ENCODE peak calls at places on chromosomes 7 and 10, in six cellular contexts. One of them, this sample, is unnamed.

GRCh38 chr7:105745681-105746330 is 130.6 kb downstream of the ATXN7L1 start:
- DNase-seq in GM23248: no peak
- DNase-seq in psoas muscle: no peak
- DNase-seq in kidney: no peak
- DNase-seq in cardiac muscle cell: no peak
- DNase-seq in body of pancreas: no peak
- DNase-seq in this sample: no peak

GRCh38 chr7:54781356-54781912 is 22.4 kb upstream of the SEC61G start:
- DNase-seq in GM23248: no peak
- DNase-seq in psoas muscle: no peak
- DNase-seq in kidney: no peak
- DNase-seq in cardiac muscle cell: no peak
- DNase-seq in body of pancreas: no peak
- DNase-seq in this sample: no peak

GRCh38 chr7:76049295-76049694 is 1.4 kb downstream of the MDH2 start:
- DNase-seq in GM23248: no peak
- DNase-seq in psoas muscle: no peak
- DNase-seq in kidney: no peak
- DNase-seq in cardiac muscle cell: no peak
- DNase-seq in body of pancreas: no peak
- DNase-seq in this sample: peak

GRCh38 chr7:111168182-111168581 is 77.3 kb downstream of the LRRN3 start:
- DNase-seq in GM23248: peak
- DNase-seq in psoas muscle: no peak
- DNase-seq in kidney: no peak
- DNase-seq in cardiac muscle cell: peak
- DNase-seq in body of pancreas: no peak
- DNase-seq in this sample: peak

GRCh38 chr7:43768201-43768893 is 9.9 kb downstream of the BLVRA start:
- DNase-seq in GM23248: no peak
- DNase-seq in psoas muscle: no peak
- DNase-seq in kidney: no peak
- DNase-seq in cardiac muscle cell: no peak
- DNase-seq in body of pancreas: no peak
- DNase-seq in this sample: no peak

GRCh38 chr10:131198843-131199242 is 112.7 kb downstream of the TCERG1L start:
- DNase-seq in GM23248: no peak
- DNase-seq in psoas muscle: no peak
- DNase-seq in kidney: peak
- DNase-seq in cardiac muscle cell: no peak
- DNase-seq in body of pancreas: no peak
- DNase-seq in this sample: no peak

GRCh38 chr10:126191192-126191591 is 197.1 kb downstream of the ADAM12 start:
- DNase-seq in GM23248: peak
- DNase-seq in psoas muscle: no peak
- DNase-seq in kidney: no peak
- DNase-seq in cardiac muscle cell: no peak
- DNase-seq in body of pancreas: no peak
- DNase-seq in this sample: peak

GRCh38 chr7:135190703-135191102 is 20.2 kb upstream of the CYREN start:
- DNase-seq in GM23248: no peak
- DNase-seq in psoas muscle: no peak
- DNase-seq in kidney: no peak
- DNase-seq in cardiac muscle cell: no peak
- DNase-seq in body of pancreas: no peak
- DNase-seq in this sample: no peak

GRCh38 chr7:149625339-149625946 is 127.8 kb upstream of the ZNF746 start:
- DNase-seq in GM23248: peak
- DNase-seq in psoas muscle: peak
- DNase-seq in kidney: no peak
- DNase-seq in cardiac muscle cell: peak
- DNase-seq in body of pancreas: peak
- DNase-seq in this sample: peak

GRCh38 chr7:29377718-29378117 is 183.1 kb downstream of the CHN2 start:
- DNase-seq in GM23248: no peak
- DNase-seq in psoas muscle: no peak
- DNase-seq in kidney: no peak
- DNase-seq in cardiac muscle cell: no peak
- DNase-seq in body of pancreas: peak
- DNase-seq in this sample: no peak

GRCh38 chr7:158161194-158161593 is 426.4 kb downstream of the PTPRN2 start:
- DNase-seq in GM23248: no peak
- DNase-seq in psoas muscle: no peak
- DNase-seq in kidney: no peak
- DNase-seq in cardiac muscle cell: no peak
- DNase-seq in body of pancreas: no peak
- DNase-seq in this sample: no peak

GRCh38 chr7:50304158-50304910 is at the start of gene IKZF1:
- DNase-seq in GM23248: peak
- DNase-seq in psoas muscle: peak
- DNase-seq in kidney: peak
- DNase-seq in cardiac muscle cell: peak
- DNase-seq in body of pancreas: peak
- DNase-seq in this sample: no peak

GRCh38 chr10:52451817-52452216 is 137.7 kb downstream of the DKK1 start:
- DNase-seq in GM23248: peak
- DNase-seq in psoas muscle: no peak
- DNase-seq in kidney: no peak
- DNase-seq in cardiac muscle cell: peak
- DNase-seq in body of pancreas: no peak
- DNase-seq in this sample: no peak

GRCh38 chr7:70587739-70588138 is 544.2 kb upstream of the GALNT17 start:
- DNase-seq in GM23248: no peak
- DNase-seq in psoas muscle: no peak
- DNase-seq in kidney: no peak
- DNase-seq in cardiac muscle cell: no peak
- DNase-seq in body of pancreas: no peak
- DNase-seq in this sample: no peak

GRCh38 chr7:134669845-134670373 is 23.3 kb downstream of the BPGM start:
- DNase-seq in GM23248: peak
- DNase-seq in psoas muscle: peak
- DNase-seq in kidney: peak
- DNase-seq in cardiac muscle cell: peak
- DNase-seq in body of pancreas: peak
- DNase-seq in this sample: peak

GRCh38 chr10:132420469-132421376 is 23.7 kb downstream of the PWWP2B start:
- DNase-seq in GM23248: peak
- DNase-seq in psoas muscle: no peak
- DNase-seq in kidney: peak
- DNase-seq in cardiac muscle cell: no peak
- DNase-seq in body of pancreas: peak
- DNase-seq in this sample: no peak

GRCh38 chr7:45892407-45893035 is 4.2 kb downstream of the IGFBP1 start:
- DNase-seq in GM23248: no peak
- DNase-seq in psoas muscle: no peak
- DNase-seq in kidney: no peak
- DNase-seq in cardiac muscle cell: no peak
- DNase-seq in body of pancreas: no peak
- DNase-seq in this sample: no peak

GRCh38 chr10:35792301-35792700 is 150.2 kb upstream of the FZD8 start:
- DNase-seq in GM23248: no peak
- DNase-seq in psoas muscle: no peak
- DNase-seq in kidney: no peak
- DNase-seq in cardiac muscle cell: no peak
- DNase-seq in body of pancreas: no peak
- DNase-seq in this sample: peak

GRCh38 chr10:74056081-74056818 is 58.3 kb downstream of the VCL start:
- DNase-seq in GM23248: peak
- DNase-seq in psoas muscle: no peak
- DNase-seq in kidney: no peak
- DNase-seq in cardiac muscle cell: peak
- DNase-seq in body of pancreas: peak
- DNase-seq in this sample: no peak
- H3K4me3 ChIP-seq in GM23248: peak
- H3K4me3 ChIP-seq in psoas muscle: no peak
- H3K4me3 ChIP-seq in kidney: no peak
- H3K4me3 ChIP-seq in cardiac muscle cell: peak
- H3K4me3 ChIP-seq in body of pancreas: no peak
- H3K4me3 ChIP-seq in this sample: no peak

DNA sequence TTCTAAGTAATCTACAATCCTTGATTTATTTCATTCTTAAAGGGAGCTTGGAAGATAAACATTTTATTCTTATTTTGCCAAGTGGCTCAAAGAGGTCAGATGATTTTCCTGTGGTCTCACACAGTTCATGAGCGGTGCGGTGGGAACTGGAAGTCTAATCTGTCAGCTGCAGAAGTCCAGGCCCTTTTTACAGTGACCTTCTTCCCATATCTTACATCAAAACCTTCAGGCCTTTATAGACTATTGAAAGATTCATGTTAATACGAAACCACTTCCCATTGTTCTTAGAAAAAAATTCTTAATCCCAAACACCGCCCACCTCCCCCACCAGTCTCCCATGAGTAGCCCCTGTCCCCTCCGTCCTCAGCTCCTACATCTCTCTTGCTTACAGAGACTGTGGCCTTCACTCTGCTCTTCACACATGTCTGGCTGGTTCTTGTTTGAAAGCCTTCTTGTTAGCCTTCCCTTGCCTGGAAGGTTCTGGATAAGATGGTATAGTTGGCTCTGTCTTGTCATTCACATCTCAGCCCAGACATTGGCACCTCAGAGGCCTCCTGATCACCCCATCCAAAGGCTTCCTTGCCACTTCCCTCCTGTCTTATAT is 61.5 kb downstream of the ITGA8 start:
- DNase-seq in GM23248: no peak
- DNase-seq in psoas muscle: no peak
- DNase-seq in kidney: no peak
- DNase-seq in cardiac muscle cell: no peak
- DNase-seq in body of pancreas: no peak
- DNase-seq in this sample: no peak
- H3K27ac ChIP-seq in GM23248: no peak
- H3K27ac ChIP-seq in psoas muscle: no peak
- H3K27ac ChIP-seq in kidney: no peak
- H3K27ac ChIP-seq in cardiac muscle cell: no peak
- H3K27ac ChIP-seq in body of pancreas: no peak
- H3K27ac ChIP-seq in this sample: no peak

DNA sequence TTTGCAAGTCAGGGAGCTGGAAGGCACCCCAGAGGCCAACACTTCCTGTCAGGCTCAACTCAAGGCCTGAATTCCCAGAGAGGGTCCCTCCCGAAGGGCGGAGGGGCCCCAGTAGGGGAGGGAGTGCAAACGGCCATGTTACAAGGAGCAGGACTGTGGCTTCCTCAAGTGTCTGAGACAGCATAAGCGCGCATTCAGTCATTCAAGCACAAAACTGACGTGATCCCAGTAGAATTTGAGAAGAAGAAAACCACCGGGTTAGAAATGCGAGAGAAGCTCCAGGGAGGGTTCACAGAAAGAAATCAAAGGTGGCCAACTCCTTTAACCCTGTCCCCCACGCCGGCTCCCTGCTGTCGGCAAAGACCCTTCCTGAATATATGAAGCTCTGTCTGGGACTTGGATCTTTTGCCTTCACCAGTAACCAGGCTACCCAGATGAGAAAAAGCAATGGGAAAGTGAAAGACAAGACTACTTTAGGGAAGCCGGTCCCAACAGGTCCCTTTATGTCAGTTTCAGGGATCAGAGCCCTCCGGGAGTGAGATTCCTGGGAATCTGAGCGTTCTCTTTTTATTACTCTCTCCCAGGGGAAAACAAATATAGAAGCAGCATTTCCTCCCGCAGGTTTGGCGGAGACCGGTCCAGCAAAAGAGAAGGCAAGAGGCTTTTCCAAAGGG is 1.3 kb downstream of the AFAP1L2 start:
- DNase-seq in GM23248: no peak
- DNase-seq in psoas muscle: no peak
- DNase-seq in kidney: no peak
- DNase-seq in cardiac muscle cell: no peak
- DNase-seq in body of pancreas: no peak
- DNase-seq in this sample: no peak
- H3K4me3 ChIP-seq in GM23248: no peak
- H3K4me3 ChIP-seq in psoas muscle: peak
- H3K4me3 ChIP-seq in kidney: peak
- H3K4me3 ChIP-seq in cardiac muscle cell: peak
- H3K4me3 ChIP-seq in body of pancreas: peak
- H3K4me3 ChIP-seq in this sample: peak

GRCh38 chr7:38858281-38858884 is 50.6 kb downstream of the VPS41 start:
- DNase-seq in GM23248: peak
- DNase-seq in psoas muscle: no peak
- DNase-seq in kidney: no peak
- DNase-seq in cardiac muscle cell: peak
- DNase-seq in body of pancreas: no peak
- DNase-seq in this sample: no peak
- H3K27ac ChIP-seq in GM23248: peak
- H3K27ac ChIP-seq in psoas muscle: no peak
- H3K27ac ChIP-seq in kidney: no peak
- H3K27ac ChIP-seq in cardiac muscle cell: no peak
- H3K27ac ChIP-seq in body of pancreas: no peak
- H3K27ac ChIP-seq in this sample: no peak

DNA sequence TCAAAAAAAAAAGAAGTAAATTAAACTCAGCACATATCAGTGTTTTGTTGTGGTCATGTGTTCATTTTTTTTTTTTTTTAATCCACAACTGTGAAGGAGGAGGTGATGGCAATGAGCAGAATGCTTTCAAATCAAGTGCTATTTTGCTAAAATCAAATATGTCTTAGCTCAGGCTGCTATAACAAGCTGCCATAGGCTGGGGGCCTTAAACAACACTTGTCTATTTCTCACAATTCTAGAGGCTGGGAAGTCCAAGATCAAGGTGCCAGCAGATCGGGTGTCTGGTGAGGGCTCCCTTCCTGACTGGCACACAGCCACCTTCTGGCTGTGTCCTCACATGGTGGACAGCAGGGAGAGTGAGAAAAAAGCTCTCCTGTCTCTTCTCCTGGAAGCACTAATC is 203.9 kb downstream of the FAM107B start:
- DNase-seq in GM23248: no peak
- DNase-seq in psoas muscle: no peak
- DNase-seq in kidney: no peak
- DNase-seq in cardiac muscle cell: no peak
- DNase-seq in body of pancreas: no peak
- DNase-seq in this sample: no peak
- H3K4me3 ChIP-seq in GM23248: no peak
- H3K4me3 ChIP-seq in psoas muscle: no peak
- H3K4me3 ChIP-seq in kidney: no peak
- H3K4me3 ChIP-seq in cardiac muscle cell: no peak
- H3K4me3 ChIP-seq in body of pancreas: no peak
- H3K4me3 ChIP-seq in this sample: no peak

This sample was measured in SJCRH30.